ENCODE peak calls at places on chromosomes 3 and 15, in eight cellular contexts. U is HL-60, Q is omental fat pad, C is GM12864, Z is IMR-90, E is Calu3, Y is adrenal gland, I is kidney epithelial cell. D is an unnamed sample.

GRCh38 chr3:100730524-100730923 is 21.2 kb downstream of the TFG start:
- DNase-seq in Q (no peak), Y (no peak), I (no peak), Z (no peak), C (no peak), E (no peak), U (no peak), D (no peak)

GRCh38 chr3:13095408-13095861 is 22.2 kb upstream of the IQSEC1 start:
- DNase-seq in I (no peak), Q (no peak), C (no peak), Z (no peak), U (no peak), Y (no peak), E (no peak), D (no peak)

GRCh38 chr3:138943724-138944131 is 3.2 kb downstream of the FOXL2 start:
- DNase-seq in Q (no peak), U (no peak), I (no peak), E (no peak), Y (no peak), C (no peak), Z (no peak), D (no peak)

GRCh38 chr15:92787116-92787515 is 113.0 kb upstream of the CHD2 start:
- DNase-seq in I (no peak), E (no peak), Y (no peak), Z (no peak), C (no peak), Q (no peak), U (no peak), D (no peak)

GRCh38 chr3:463793-464192 is 267.2 kb downstream of the CHL1 start:
- DNase-seq in U (no peak), Q (no peak), Y (no peak), E (no peak), Z (no peak), I (no peak), C (peak), D (no peak)

GRCh38 chr3:98115717-98116116 is 14.8 kb upstream of the OR5H1 start:
- DNase-seq in C (no peak), Z (no peak), Q (no peak), I (no peak), U (no peak), E (no peak), Y (no peak), D (no peak)

GRCh38 chr3:150394606-150395005 is 13.5 kb upstream of the TSC22D2 start:
- DNase-seq in E (no peak), I (no peak), Z (no peak), Q (no peak), U (no peak), C (no peak), Y (no peak), D (no peak)

GRCh38 chr3:54538346-54538745 is 389.5 kb downstream of the LRTM1 start:
- DNase-seq in Q (no peak), U (no peak), Z (no peak), E (no peak), Y (no peak), I (no peak), C (no peak), D (no peak)

GRCh38 chr3:46628980-46629379 is 16.7 kb downstream of the FAM240A start:
- DNase-seq in Y (no peak), I (no peak), U (no peak), Q (no peak), Z (no peak), E (no peak), C (no peak), D (no peak)

GRCh38 chr3:190701096-190701532 is 161.4 kb downstream of the GMNC start:
- DNase-seq in U (peak), Q (no peak), C (no peak), I (peak), Y (peak), Z (peak), E (peak), D (peak)

GRCh38 chr3:11530153-11530721 is 113.5 kb downstream of the VGLL4 start:
- DNase-seq in C (no peak), Q (no peak), E (no peak), Y (no peak), I (peak), U (no peak), Z (peak), D (peak)

GRCh38 chr3:169203631-169204550 is 459.6 kb downstream of the MECOM start:
- DNase-seq in U (no peak), C (no peak), Y (no peak), I (no peak), Q (no peak), E (no peak), Z (no peak), D (peak)

GRCh38 chr3:66138336-66139234 is 82.2 kb upstream of the SLC25A26 start:
- DNase-seq in I (no peak), Z (peak), U (peak), Y (peak), Q (no peak), E (peak), C (peak), D (peak)

GRCh38 chr3:195845483-195845882 is 33.8 kb upstream of the MUC4 start:
- DNase-seq in C (no peak), Z (no peak), Y (no peak), U (no peak), E (no peak), Q (no peak), I (no peak), D (no peak)

GRCh38 chr3:156676467-156677119 is 2.2 kb downstream of the TIPARP start:
- DNase-seq in Q (no peak), U (peak), I (no peak), E (peak), Z (peak), Y (no peak), C (no peak), D (no peak)

GRCh38 chr15:48385031-48385430 is 53.8 kb downstream of the DUT start:
- DNase-seq in Z (peak), E (no peak), I (no peak), Q (no peak), U (no peak), C (no peak), Y (no peak), D (no peak)

GRCh38 chr15:96053039-96054021 is 277.2 kb upstream of the NR2F2 start:
- DNase-seq in Z (no peak), Y (no peak), I (no peak), U (no peak), C (no peak), Q (peak), E (peak), D (no peak)

GRCh38 chr3:100875239-100875638 is 118.0 kb downstream of the ABI3BP start:
- DNase-seq in Q (peak), E (peak), C (no peak), Z (peak), U (no peak), I (no peak), Y (peak), D (peak)

GRCh38 chr3:30124435-30125390 is 481.7 kb upstream of the TGFBR2 start:
- DNase-seq in Z (peak), Q (no peak), Y (peak), U (no peak), E (no peak), I (peak), C (no peak), D (peak)

GRCh38 chr3:45110185-45110833 is 35.9 kb downstream of the CDCP1 start:
- DNase-seq in U (peak), Z (no peak), C (no peak), Y (no peak), I (no peak), E (no peak), Q (no peak), D (no peak)

GRCh38 chr3:81749285-81749684 is 12.2 kb downstream of the GBE1 start:
- DNase-seq in C (no peak), Y (no peak), Z (peak), U (no peak), E (no peak), I (no peak), Q (no peak), D (no peak)

GRCh38 chr3:156174229-156174847 is 54.0 kb downstream of the KCNAB1 start:
- DNase-seq in U (no peak), I (no peak), Q (no peak), Y (no peak), Z (peak), C (no peak), E (no peak), D (no peak)

GRCh38 chr3:156668073-156668763 is 6.2 kb upstream of the TIPARP start:
- DNase-seq in E (peak), I (no peak), Q (no peak), Z (peak), U (no peak), Y (no peak), C (no peak), D (no peak)

GRCh38 chr3:175260145-175260794 is 401.1 kb downstream of the NAALADL2 start:
- DNase-seq in C (no peak), E (no peak), Y (no peak), Z (peak), Q (no peak), U (no peak), I (no peak), D (no peak)

GRCh38 chr15:40029979-40030893 is 8.7 kb downstream of the SRP14 start:
- DNase-seq in E (no peak), Z (peak), Q (no peak), U (peak), Y (no peak), C (no peak), I (no peak), D (no peak)

GRCh38 chr3:123552095-123552714 is 32.6 kb downstream of the HACD2 start:
- DNase-seq in Y (no peak), U (no peak), Q (no peak), C (no peak), E (no peak), Z (peak), I (no peak), D (no peak)

GRCh38 chr15:74552761-74553441 is 11.9 kb downstream of the ARID3B start:
- DNase-seq in Q (no peak), C (no peak), I (no peak), E (no peak), U (no peak), Y (no peak), Z (no peak), D (no peak)

GRCh38 chr15:40441736-40442531 is 1.2 kb downstream of the BAHD1 start:
- DNase-seq in I (no peak), Y (no peak), E (no peak), Z (no peak), U (no peak), Q (no peak), C (no peak), D (no peak)

GRCh38 chr3:69785769-69786311 is 46.6 kb downstream of the MITF start:
- DNase-seq in Q (no peak), Z (no peak), Y (no peak), C (no peak), U (no peak), E (no peak), I (no peak), D (no peak)

GRCh38 chr3:178593786-178594185 is 57.5 kb downstream of the KCNMB2 start:
- DNase-seq in Q (no peak), E (no peak), Y (no peak), Z (no peak), C (no peak), I (no peak), U (no peak), D (no peak)

GRCh38 chr3:189276481-189277190 is 104.9 kb downstream of the TPRG1 start:
- DNase-seq in Y (peak), C (no peak), Z (peak), I (no peak), U (peak), E (no peak), Q (no peak), D (peak)

GRCh38 chr15:80309769-80310384 is 57.9 kb upstream of the CTXND1 start:
- DNase-seq in E (peak), Z (peak), U (no peak), I (no peak), Y (no peak), C (no peak), Q (no peak), D (no peak)

GRCh38 chr3:38630591-38630990 is 18.9 kb downstream of the SCN5A start:
- DNase-seq in Q (no peak), I (no peak), E (no peak), U (no peak), Y (no peak), C (no peak), Z (no peak), D (no peak)

GRCh38 chr3:38628835-38629234 is 20.7 kb downstream of the SCN5A start:
- DNase-seq in I (no peak), U (no peak), Z (no peak), Q (no peak), E (no peak), Y (no peak), C (no peak), D (no peak)

GRCh38 chr3:38630070-38630469 is 19.4 kb downstream of the SCN5A start:
- DNase-seq in Y (no peak), E (no peak), Q (no peak), C (no peak), Z (no peak), I (no peak), U (no peak), D (no peak)

GRCh38 chr3:38626171-38626570 is 23.3 kb downstream of the SCN5A start:
- DNase-seq in Y (no peak), Q (no peak), U (no peak), E (no peak), I (no peak), C (no peak), Z (no peak), D (no peak)

DNA sequence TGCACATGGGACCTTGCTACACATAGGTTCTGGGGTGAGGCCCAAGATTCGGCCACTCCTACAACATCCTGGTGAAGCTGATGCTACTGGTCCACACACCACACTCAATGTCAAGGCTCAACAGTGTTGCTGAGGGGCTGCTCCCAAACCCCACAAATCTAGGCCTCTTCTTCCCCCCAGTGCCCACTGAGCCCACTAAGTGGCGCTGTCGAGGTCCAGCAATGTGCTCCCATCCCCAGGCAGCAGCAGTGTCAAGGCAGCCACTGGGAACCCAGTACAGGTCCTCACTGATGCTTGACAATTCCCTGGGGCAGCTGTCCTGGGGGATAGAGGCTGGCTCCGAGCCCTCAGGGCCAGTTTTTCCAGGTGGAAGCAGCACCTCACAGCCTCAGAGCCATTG is 21.5 kb downstream of the SCN5A start:
- DNase-seq in Z (no peak), C (no peak), Q (no peak), Y (no peak), U (no peak), E (peak), I (no peak), D (no peak)
- TF ChIP-seq CTCF in Z (peak), C (peak), Q (no peak), Y (no peak), U (peak), E (no peak), I (peak), D (peak)

GRCh38 chr3:186612065-186612464 is 795 bp upstream of the AHSG start:
- DNase-seq in Y (no peak), Z (no peak), U (no peak), C (no peak), E (no peak), I (no peak), Q (no peak), D (no peak)

GRCh38 chr3:186612721-186613636 is at the start of gene AHSG:
- DNase-seq in Q (no peak), U (no peak), Y (no peak), Z (no peak), C (no peak), E (no peak), I (no peak), D (no peak)

GRCh38 chr3:186608624-186609215 is 4.1 kb upstream of the AHSG start:
- DNase-seq in E (no peak), I (no peak), C (no peak), Z (no peak), Y (no peak), U (no peak), Q (no peak), D (no peak)

GRCh38 chr3:186605561-186606545 is 7.0 kb upstream of the AHSG start:
- DNase-seq in Y (no peak), Q (no peak), Z (no peak), C (no peak), U (no peak), E (no peak), I (no peak), D (no peak)

GRCh38 chr3:186609247-186609868 is 3.5 kb upstream of the AHSG start:
- DNase-seq in I (no peak), Y (no peak), C (no peak), E (peak), Q (no peak), U (peak), Z (no peak), D (no peak)
- TF ChIP-seq CTCF in I (peak), Y (no peak), C (peak), E (peak), Q (no peak), U (peak), Z (peak), D (no peak)

GRCh38 chr15:82098674-82099073 is 52.9 kb upstream of the MEX3B start:
- DNase-seq in Y (no peak), I (no peak), U (no peak), C (no peak), Z (no peak), E (no peak), Q (no peak), D (no peak)

GRCh38 chr15:82100116-82100795 is 54.4 kb upstream of the MEX3B start:
- DNase-seq in Y (no peak), E (no peak), Z (peak), C (no peak), U (no peak), Q (no peak), I (no peak), D (no peak)

GRCh38 chr15:82106671-82107070 is 60.9 kb upstream of the MEX3B start:
- DNase-seq in E (no peak), I (no peak), Y (no peak), Q (no peak), Z (no peak), C (no peak), U (no peak), D (no peak)

GRCh38 chr15:82105458-82106205 is 59.8 kb upstream of the MEX3B start:
- DNase-seq in Q (no peak), I (no peak), Y (no peak), Z (peak), U (no peak), C (no peak), E (peak), D (peak)

GRCh38 chr15:82103500-82103899 is 57.7 kb upstream of the MEX3B start:
- DNase-seq in Q (no peak), Y (no peak), I (no peak), Z (no peak), E (no peak), U (no peak), C (no peak), D (no peak)
- TF ChIP-seq CTCF in Q (no peak), Y (no peak), I (no peak), Z (peak), E (no peak), U (no peak), C (no peak), D (peak)

GRCh38 chr15:52765779-52766178 is 24.4 kb downstream of the ONECUT1 start:
- DNase-seq in Z (peak), Y (no peak), E (peak), I (no peak), U (no peak), C (no peak), Q (no peak), D (no peak)
- TF ChIP-seq CTCF in Z (peak), Y (no peak), E (no peak), I (peak), U (no peak), C (no peak), Q (no peak), D (peak)

DNA sequence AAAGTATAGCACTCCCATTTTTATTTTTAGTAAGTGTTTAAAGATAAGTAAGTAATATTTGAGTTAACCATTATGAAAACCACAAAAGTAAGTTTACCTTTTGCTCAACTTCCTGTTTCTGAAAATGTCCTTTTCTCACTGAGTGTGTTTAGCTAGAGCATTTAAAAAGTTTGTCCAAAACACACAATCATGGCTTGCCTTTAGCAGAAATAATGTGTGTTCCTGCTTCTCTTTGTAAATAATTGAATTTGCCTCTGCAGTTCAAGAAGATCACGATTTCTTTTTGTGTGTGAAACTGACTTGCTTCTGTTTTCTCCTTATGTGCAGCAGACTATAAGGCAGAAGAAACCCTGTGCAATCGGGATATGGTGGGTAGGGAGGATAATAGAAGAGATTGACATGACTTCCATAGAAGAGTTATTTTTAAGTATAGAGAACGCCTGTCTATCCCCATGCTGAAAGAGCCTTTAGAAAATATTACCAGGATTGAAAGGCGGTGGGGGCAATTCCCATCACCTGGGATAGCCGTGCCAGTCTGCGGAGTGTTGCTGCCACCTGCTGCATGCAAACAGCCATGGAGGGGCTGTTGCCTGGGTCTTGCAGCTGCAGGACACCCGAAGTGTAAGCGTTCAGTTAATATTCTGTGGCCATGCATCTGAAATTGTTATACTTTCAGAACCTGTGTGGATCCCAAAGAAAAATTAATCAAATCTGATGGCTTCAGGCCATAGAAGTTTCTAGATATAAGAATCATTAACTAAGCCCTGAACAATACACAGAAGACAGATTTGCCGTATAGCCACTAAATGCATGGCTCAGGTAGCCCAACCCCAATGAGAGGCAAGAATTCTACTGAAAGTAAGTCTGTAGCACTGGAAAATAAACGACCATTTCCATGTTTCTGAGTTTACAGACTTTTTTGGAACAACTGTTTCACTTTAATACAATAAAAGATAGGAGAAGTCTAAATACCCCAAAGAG is 2.4 kb upstream of the CD96 start:
- DNase-seq in Y (no peak), E (peak), I (no peak), U (peak), C (no peak), Z (peak), Q (no peak), D (peak)
- TF ChIP-seq CTCF in Y (peak), E (peak), I (peak), U (peak), C (peak), Z (peak), Q (no peak), D (peak)

GRCh38 chr3:159265705-159266104 is 463.9 kb downstream of the MFSD1 start:
- DNase-seq in E (no peak), U (no peak), C (no peak), Y (no peak), I (no peak), Q (no peak), Z (no peak), D (no peak)

GRCh38 chr3:159260049-159260662 is 458.3 kb downstream of the MFSD1 start:
- DNase-seq in U (peak), I (peak), Z (peak), E (peak), Q (no peak), C (no peak), Y (peak), D (peak)

GRCh38 chr3:159266779-159267178 is 464.9 kb downstream of the MFSD1 start:
- DNase-seq in E (peak), Q (no peak), C (no peak), Y (no peak), I (no peak), Z (peak), U (peak), D (no peak)

GRCh38 chr3:159263750-159264561 is 462.1 kb downstream of the MFSD1 start:
- DNase-seq in E (peak), Q (no peak), Y (peak), C (no peak), I (no peak), Z (peak), U (peak), D (peak)
- TF ChIP-seq CTCF in E (peak), Q (no peak), Y (peak), C (peak), I (peak), Z (peak), U (peak), D (peak)